ENCODE peak calls at places on chromosomes 7 and 10, in ten cellular contexts. J, A, T, H, R, D, N, I, O and P are unnamed samples.

GRCh38 chr10:119542357-119542989 is at the start of gene RGS10:
- DNase-seq in J (peak; percentile 76), A (peak; percentile 77), T (peak; percentile 67), H (peak; percentile 94), R (no peak), D (peak; percentile 92), N (peak; percentile 76), I (peak; percentile 69), O (peak; percentile 94), P (peak; percentile 94)

GRCh38 chr7:42232275-42232674 is 4.7 kb downstream of the GLI3 start:
- DNase-seq in J (no peak), A (no peak), T (peak; percentile 67), H (peak; percentile 78), R (no peak), D (no peak), N (no peak), I (peak; percentile 65), O (no peak), P (no peak)

GRCh38 chr7:100471021-100471420 is 7.0 kb upstream of the SPACDR start:
- DNase-seq in J (no peak), A (no peak), T (no peak), H (no peak), R (no peak), D (no peak), N (no peak), I (no peak), O (no peak), P (no peak)

GRCh38 chr10:33616921-33617320 is 282.5 kb upstream of the NRP1 start:
- DNase-seq in J (no peak), A (peak; percentile 39), T (no peak), H (no peak), R (no peak), D (no peak), N (no peak), I (peak; percentile 7), O (no peak), P (no peak)

GRCh38 chr10:131860806-131861440 is 39.9 kb upstream of the PPP2R2D start:
- DNase-seq in J (no peak), A (no peak), T (no peak), H (peak; percentile 29), R (no peak), D (no peak), N (no peak), I (no peak), O (peak; percentile 37), P (no peak)

GRCh38 chr7:138902156-138902555 is 79.0 kb downstream of the KIAA1549 start:
- DNase-seq in J (no peak), A (no peak), T (no peak), H (no peak), R (no peak), D (no peak), N (no peak), I (no peak), O (no peak), P (no peak)

GRCh38 chr7:158784270-158784669 is 45.0 kb downstream of the ESYT2 start:
- DNase-seq in J (no peak), A (peak; percentile 43), T (no peak), H (no peak), R (no peak), D (no peak), N (no peak), I (no peak), O (no peak), P (no peak)

GRCh38 chr7:122040147-122040546 is 103.9 kb downstream of the AASS start:
- DNase-seq in J (no peak), A (no peak), T (peak; percentile 38), H (no peak), R (no peak), D (no peak), N (no peak), I (peak; percentile 8), O (no peak), P (no peak)

GRCh38 chr10:69218831-69219230 is 1.3 kb upstream of the HKDC1 start:
- DNase-seq in J (no peak), A (no peak), T (peak; percentile 45), H (no peak), R (no peak), D (no peak), N (no peak), I (no peak), O (no peak), P (no peak)

GRCh38 chr10:113426181-113426837 is 126.5 kb upstream of the HABP2 start:
- DNase-seq in J (no peak), A (no peak), T (no peak), H (no peak), R (no peak), D (no peak), N (no peak), I (no peak), O (no peak), P (no peak)

GRCh38 chr7:85719981-85720963 is 533.4 kb upstream of the SEMA3D start:
- DNase-seq in J (peak; percentile 45), A (peak; percentile 88), T (peak; percentile 80), H (no peak), R (no peak), D (no peak), N (no peak), I (peak; percentile 45), O (no peak), P (no peak)

GRCh38 chr7:99679032-99679399 is 780 bp downstream of the CYP3A5 start:
- DNase-seq in J (peak; percentile 89), A (peak; percentile 13), T (peak; percentile 75), H (no peak), R (peak; percentile 16), D (peak; percentile 54), N (peak; percentile 48), I (no peak), O (no peak), P (no peak)

GRCh38 chr7:100887186-100887954 is 2.1 kb downstream of the UFSP1 start:
- DNase-seq in J (no peak), A (peak; percentile 38), T (no peak), H (no peak), R (no peak), D (peak; percentile 76), N (no peak), I (no peak), O (peak; percentile 93), P (peak; percentile 90)

GRCh38 chr10:96673318-96674099 is 46.8 kb downstream of the PIK3AP1 start:
- DNase-seq in J (peak; percentile 20), A (peak; percentile 73), T (no peak), H (no peak), R (no peak), D (no peak), N (peak; percentile 57), I (peak; percentile 79), O (peak; percentile 89), P (peak; percentile 36)

GRCh38 chr7:18614841-18615240 is 119.3 kb downstream of the HDAC9 start:
- DNase-seq in J (no peak), A (no peak), T (no peak), H (no peak), R (no peak), D (no peak), N (no peak), I (no peak), O (no peak), P (no peak)

GRCh38 chr7:18607025-18607424 is 111.5 kb downstream of the HDAC9 start:
- DNase-seq in J (no peak), A (peak; percentile 68), T (peak; percentile 58), H (no peak), R (no peak), D (no peak), N (no peak), I (peak; percentile 62), O (no peak), P (no peak)

DNA sequence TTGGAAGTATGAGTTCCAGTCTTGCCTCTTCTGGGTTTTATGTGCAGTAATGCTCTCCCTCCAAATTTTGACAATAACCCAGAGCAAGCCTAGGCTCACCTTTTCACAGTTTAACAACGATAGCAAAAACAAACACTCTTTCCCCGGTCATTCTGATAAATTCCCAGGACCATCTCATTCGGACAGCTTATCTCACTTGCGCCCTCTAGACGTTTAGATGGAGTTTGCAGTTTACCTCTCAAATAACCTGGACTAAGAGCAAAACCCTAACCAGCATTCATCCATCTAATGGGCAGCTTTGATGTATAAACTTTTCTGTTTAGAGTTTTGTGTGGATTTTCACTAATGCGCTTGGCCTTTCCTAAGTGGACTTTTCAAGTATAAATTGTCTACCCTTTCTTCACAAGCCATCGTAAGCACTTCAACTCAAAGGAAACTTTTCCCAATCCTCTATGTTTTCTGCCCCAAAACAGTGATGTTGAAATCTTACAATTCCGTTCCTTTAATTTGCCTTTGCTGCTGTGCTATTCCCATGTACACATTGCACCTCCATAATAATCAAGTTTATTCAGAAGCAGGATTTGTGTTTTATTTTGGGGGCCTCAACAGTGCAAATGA is 114.9 kb downstream of the HDAC9 start:
- DNase-seq in J (peak; percentile 48), A (peak; percentile 57), T (peak; percentile 60), H (no peak), R (peak; percentile 17), D (no peak), N (peak; percentile 11), I (peak; percentile 2), O (no peak), P (peak; percentile 7)
- TF ChIP-seq CTCF in J (peak; percentile 29), A (peak; percentile 68), T (peak; percentile 81), H (no peak), R (peak; percentile 64), D (peak; percentile 33), N (peak; percentile 38), I (peak; percentile 53), O (no peak), P (peak; percentile 27)

GRCh38 chr7:66804001-66804400 is 63.5 kb downstream of the RABGEF1 start:
- DNase-seq in J (no peak), A (peak; percentile 17), T (no peak), H (no peak), R (no peak), D (no peak), N (no peak), I (peak; percentile 34), O (no peak), P (no peak)

GRCh38 chr7:66800591-66800990 is 60.1 kb downstream of the RABGEF1 start:
- DNase-seq in J (no peak), A (no peak), T (no peak), H (peak; percentile 35), R (no peak), D (no peak), N (no peak), I (no peak), O (no peak), P (no peak)
- TF ChIP-seq CTCF in J (no peak), A (no peak), T (no peak), H (no peak), R (no peak), D (no peak), N (no peak), I (no peak), O (no peak), P (no peak)

GRCh38 chr10:1574719-1575118 is 162.6 kb downstream of the ADARB2 start:
- DNase-seq in J (no peak), A (no peak), T (no peak), H (peak; percentile 12), R (no peak), D (no peak), N (no peak), I (no peak), O (no peak), P (no peak)
- TF ChIP-seq CTCF in J (no peak), A (no peak), T (no peak), H (no peak), R (no peak), D (no peak), N (no peak), I (no peak), O (no peak), P (no peak)

DNA sequence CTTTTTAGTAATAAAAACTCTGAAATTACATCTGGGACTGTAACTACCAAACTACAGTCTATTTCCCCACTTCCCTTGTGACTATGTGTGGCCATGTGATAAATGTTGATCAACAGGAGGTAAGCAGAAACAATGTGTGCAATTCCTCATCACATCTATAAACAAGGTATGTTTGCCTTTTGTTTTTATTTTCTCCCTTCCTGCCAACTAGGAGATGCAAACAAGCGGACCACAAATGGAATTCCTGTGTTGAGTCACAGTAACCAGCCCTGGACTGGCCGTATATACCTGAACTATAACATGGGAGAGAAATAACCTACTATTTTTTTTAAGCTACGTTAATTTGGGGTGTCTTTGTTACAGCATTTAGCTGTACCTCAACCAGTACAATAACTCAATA is 52.5 kb downstream of the SCRN1 start:
- DNase-seq in J (no peak), A (no peak), T (peak; percentile 56), H (no peak), R (no peak), D (no peak), N (no peak), I (no peak), O (no peak), P (no peak)
- TF ChIP-seq CTCF in J (no peak), A (no peak), T (no peak), H (no peak), R (no peak), D (no peak), N (no peak), I (no peak), O (no peak), P (no peak)